ENCODE peak calls at places on chromosomes 7 and 10, in seven cellular contexts. One of them, this sample, is unnamed.

GRCh38 chr7:47672267-47672920 is 90.5 kb upstream of the TNS3 start:
- DNase-seq in Peyer's patch: no peak
- DNase-seq in H54: no peak
- DNase-seq in transverse colon: no peak
- DNase-seq in suprapubic skin: no peak
- DNase-seq in heart left ventricle: no peak
- DNase-seq in tibial nerve: no peak
- DNase-seq in this sample: no peak

GRCh38 chr7:20575758-20576135 is 39.7 kb upstream of the ABCB5 start:
- DNase-seq in Peyer's patch: no peak
- DNase-seq in H54: no peak
- DNase-seq in transverse colon: no peak
- DNase-seq in suprapubic skin: no peak
- DNase-seq in heart left ventricle: no peak
- DNase-seq in tibial nerve: no peak
- DNase-seq in this sample: no peak

GRCh38 chr10:98295401-98295811 is 27.4 kb upstream of the LOXL4 start:
- DNase-seq in Peyer's patch: no peak
- DNase-seq in H54: no peak
- DNase-seq in transverse colon: no peak
- DNase-seq in suprapubic skin: peak
- DNase-seq in heart left ventricle: no peak
- DNase-seq in tibial nerve: no peak
- DNase-seq in this sample: no peak

GRCh38 chr7:36176688-36177087 is 23.6 kb downstream of the EEPD1 start:
- DNase-seq in Peyer's patch: no peak
- DNase-seq in H54: no peak
- DNase-seq in transverse colon: no peak
- DNase-seq in suprapubic skin: no peak
- DNase-seq in heart left ventricle: no peak
- DNase-seq in tibial nerve: no peak
- DNase-seq in this sample: no peak

GRCh38 chr10:19788075-19788686 is 28.1 kb upstream of the PLXDC2 start:
- DNase-seq in Peyer's patch: no peak
- DNase-seq in H54: no peak
- DNase-seq in transverse colon: peak
- DNase-seq in suprapubic skin: no peak
- DNase-seq in heart left ventricle: no peak
- DNase-seq in tibial nerve: peak
- DNase-seq in this sample: peak

GRCh38 chr10:82206831-82207230 is 331.8 kb downstream of the NRG3 start:
- DNase-seq in Peyer's patch: no peak
- DNase-seq in H54: no peak
- DNase-seq in transverse colon: no peak
- DNase-seq in suprapubic skin: no peak
- DNase-seq in heart left ventricle: no peak
- DNase-seq in tibial nerve: no peak
- DNase-seq in this sample: no peak

GRCh38 chr7:77570330-77571011 is 33.4 kb downstream of the PTPN12 start:
- DNase-seq in Peyer's patch: no peak
- DNase-seq in H54: no peak
- DNase-seq in transverse colon: no peak
- DNase-seq in suprapubic skin: no peak
- DNase-seq in heart left ventricle: no peak
- DNase-seq in tibial nerve: no peak
- DNase-seq in this sample: no peak

GRCh38 chr7:44306608-44307007 is 18.8 kb downstream of the CAMK2B start:
- DNase-seq in Peyer's patch: no peak
- DNase-seq in H54: no peak
- DNase-seq in transverse colon: no peak
- DNase-seq in suprapubic skin: no peak
- DNase-seq in heart left ventricle: no peak
- DNase-seq in tibial nerve: no peak
- DNase-seq in this sample: no peak

GRCh38 chr7:26507375-26508068 is 215.9 kb downstream of the SNX10 start:
- DNase-seq in Peyer's patch: no peak
- DNase-seq in H54: no peak
- DNase-seq in transverse colon: no peak
- DNase-seq in suprapubic skin: no peak
- DNase-seq in heart left ventricle: no peak
- DNase-seq in tibial nerve: no peak
- DNase-seq in this sample: no peak

GRCh38 chr10:101650841-101651240 is 44.1 kb downstream of the FBXW4 start:
- DNase-seq in Peyer's patch: no peak
- DNase-seq in H54: no peak
- DNase-seq in transverse colon: no peak
- DNase-seq in suprapubic skin: no peak
- DNase-seq in heart left ventricle: no peak
- DNase-seq in tibial nerve: no peak
- DNase-seq in this sample: no peak

GRCh38 chr7:5414876-5415275 is 8.8 kb downstream of the TNRC18 start:
- DNase-seq in Peyer's patch: no peak
- DNase-seq in H54: no peak
- DNase-seq in transverse colon: no peak
- DNase-seq in suprapubic skin: no peak
- DNase-seq in heart left ventricle: no peak
- DNase-seq in tibial nerve: no peak
- DNase-seq in this sample: no peak

GRCh38 chr7:5419523-5420107 is 4.0 kb downstream of the TNRC18 start:
- DNase-seq in Peyer's patch: peak
- DNase-seq in H54: no peak
- DNase-seq in transverse colon: no peak
- DNase-seq in suprapubic skin: no peak
- DNase-seq in heart left ventricle: no peak
- DNase-seq in tibial nerve: peak
- DNase-seq in this sample: no peak

GRCh38 chr7:5420108-5420840 is 3.4 kb downstream of the TNRC18 start:
- DNase-seq in Peyer's patch: peak
- DNase-seq in H54: no peak
- DNase-seq in transverse colon: no peak
- DNase-seq in suprapubic skin: no peak
- DNase-seq in heart left ventricle: peak
- DNase-seq in tibial nerve: no peak
- DNase-seq in this sample: peak

GRCh38 chr7:5420841-5421625 is 2.6 kb downstream of the TNRC18 start:
- DNase-seq in Peyer's patch: peak
- DNase-seq in H54: no peak
- DNase-seq in transverse colon: no peak
- DNase-seq in suprapubic skin: no peak
- DNase-seq in heart left ventricle: peak
- DNase-seq in tibial nerve: no peak
- DNase-seq in this sample: peak

DNA sequence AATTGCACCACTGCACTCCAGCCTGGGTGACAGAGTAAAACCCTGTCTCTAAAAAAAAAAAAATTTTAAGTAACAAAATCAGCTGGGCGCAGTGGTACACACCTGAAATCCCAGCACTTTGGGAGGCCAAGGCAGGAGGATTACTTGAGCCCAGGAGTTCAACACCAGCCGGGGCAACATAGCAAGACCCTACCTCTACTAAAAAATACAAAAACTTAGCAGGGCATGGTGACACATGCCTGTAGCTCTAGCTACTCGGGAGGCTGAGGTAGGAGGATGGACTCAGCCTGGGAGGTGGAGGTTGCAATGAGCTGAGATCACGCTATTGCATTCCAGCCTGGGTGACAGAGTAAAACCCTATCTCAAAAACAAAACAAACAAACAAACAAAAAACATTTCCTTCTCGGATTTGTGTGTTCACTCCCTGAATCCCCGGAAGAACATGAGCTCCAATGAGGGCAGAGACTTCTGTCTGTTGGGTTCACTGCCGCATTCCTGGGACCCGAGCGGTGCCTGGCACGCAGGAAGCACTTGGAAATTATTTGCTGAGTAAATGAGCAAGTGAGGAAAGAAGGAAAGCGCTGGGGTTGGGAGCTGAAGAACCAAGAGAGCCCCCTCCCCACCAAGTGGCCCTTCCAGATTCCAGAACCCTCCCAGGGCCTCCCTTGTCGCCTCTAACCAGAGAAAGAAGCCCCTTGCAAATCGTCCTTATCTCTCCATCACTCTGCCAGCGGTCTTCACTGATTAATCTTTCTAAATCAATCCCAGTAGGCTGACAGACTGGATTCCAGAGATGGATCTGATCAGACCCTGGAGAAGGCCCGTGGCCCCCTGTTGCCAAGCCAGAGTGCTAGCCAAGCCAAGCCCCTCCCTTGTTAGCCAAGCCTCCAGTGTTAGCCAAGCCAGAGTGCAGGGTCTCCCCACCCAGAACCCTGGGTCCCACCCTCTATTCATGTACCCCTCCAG is 6.2 kb downstream of the TNRC18 start:
- DNase-seq in Peyer's patch: no peak
- DNase-seq in H54: no peak
- DNase-seq in transverse colon: no peak
- DNase-seq in suprapubic skin: no peak
- DNase-seq in heart left ventricle: no peak
- DNase-seq in tibial nerve: no peak
- DNase-seq in this sample: no peak
- TF ChIP-seq POLR2A in Peyer's patch: no peak
- TF ChIP-seq POLR2A in H54: no peak
- TF ChIP-seq POLR2A in transverse colon: no peak
- TF ChIP-seq POLR2A in suprapubic skin: no peak
- TF ChIP-seq POLR2A in heart left ventricle: no peak
- TF ChIP-seq POLR2A in tibial nerve: no peak
- TF ChIP-seq POLR2A in this sample: no peak

GRCh38 chr10:42781893-42782445 is 626 bp upstream of the BMS1 start:
- DNase-seq in Peyer's patch: peak
- DNase-seq in H54: no peak
- DNase-seq in transverse colon: peak
- DNase-seq in suprapubic skin: no peak
- DNase-seq in heart left ventricle: no peak
- DNase-seq in tibial nerve: no peak
- DNase-seq in this sample: peak

GRCh38 chr10:42785759-42786158 is 3.2 kb downstream of the BMS1 start:
- DNase-seq in Peyer's patch: no peak
- DNase-seq in H54: no peak
- DNase-seq in transverse colon: no peak
- DNase-seq in suprapubic skin: no peak
- DNase-seq in heart left ventricle: no peak
- DNase-seq in tibial nerve: no peak
- DNase-seq in this sample: no peak

GRCh38 chr10:42780456-42780855 is 2.1 kb upstream of the BMS1 start:
- DNase-seq in Peyer's patch: no peak
- DNase-seq in H54: no peak
- DNase-seq in transverse colon: no peak
- DNase-seq in suprapubic skin: no peak
- DNase-seq in heart left ventricle: no peak
- DNase-seq in tibial nerve: no peak
- DNase-seq in this sample: no peak

GRCh38 chr10:42783181-42783549 is 570 bp downstream of the BMS1 start:
- DNase-seq in Peyer's patch: no peak
- DNase-seq in H54: peak
- DNase-seq in transverse colon: peak
- DNase-seq in suprapubic skin: no peak
- DNase-seq in heart left ventricle: peak
- DNase-seq in tibial nerve: no peak
- DNase-seq in this sample: peak

GRCh38 chr10:42782446-42783180 is at the start of gene BMS1:
- DNase-seq in Peyer's patch: peak
- DNase-seq in H54: peak
- DNase-seq in transverse colon: peak
- DNase-seq in suprapubic skin: peak
- DNase-seq in heart left ventricle: peak
- DNase-seq in tibial nerve: peak
- DNase-seq in this sample: peak
- TF ChIP-seq POLR2A in Peyer's patch: peak
- TF ChIP-seq POLR2A in H54: peak
- TF ChIP-seq POLR2A in transverse colon: peak
- TF ChIP-seq POLR2A in suprapubic skin: peak
- TF ChIP-seq POLR2A in heart left ventricle: no peak
- TF ChIP-seq POLR2A in tibial nerve: peak
- TF ChIP-seq POLR2A in this sample: peak

DNA sequence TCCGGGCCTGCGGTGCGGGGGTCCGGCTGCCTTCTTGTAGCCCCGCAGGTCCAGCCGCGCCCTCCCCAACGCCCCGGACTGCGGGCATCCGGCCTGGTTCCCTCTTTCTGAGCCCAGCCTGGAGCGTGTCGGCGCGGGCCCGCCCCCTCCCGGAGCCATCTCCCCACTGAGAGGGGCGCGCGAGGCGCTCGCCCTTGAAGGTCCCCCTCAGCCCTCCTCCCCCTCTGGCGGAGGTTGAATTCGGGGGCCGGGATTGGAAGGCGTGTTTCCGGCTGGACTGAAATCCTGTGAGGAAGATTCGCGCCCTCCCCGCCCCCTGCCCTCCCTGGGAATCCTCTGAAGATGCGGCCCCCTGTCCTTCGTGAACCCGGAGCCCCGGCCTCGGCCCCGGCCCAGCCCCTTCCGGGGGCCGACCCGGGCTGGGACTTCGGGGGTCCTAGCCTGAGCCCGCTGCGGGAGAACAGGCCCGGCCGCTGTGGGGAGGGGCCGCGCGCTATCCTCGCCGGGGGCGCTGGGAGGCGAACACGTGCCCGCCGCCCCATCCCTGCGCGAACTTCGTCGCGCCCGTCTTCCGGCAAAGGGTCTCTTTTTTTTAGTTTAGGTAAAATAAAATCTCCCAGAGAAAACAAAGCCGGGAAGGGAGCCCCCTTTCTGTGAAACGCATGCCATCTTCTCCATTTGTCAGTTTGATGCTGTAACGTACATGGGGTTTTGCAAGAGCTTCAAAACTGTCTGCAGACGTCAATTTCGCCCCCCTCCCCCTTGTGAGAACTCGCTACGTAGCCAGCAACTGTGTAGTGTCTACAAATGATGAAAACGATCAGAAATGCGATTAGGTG is 636 bp downstream of the PDCD4 start:
- DNase-seq in Peyer's patch: peak
- DNase-seq in H54: peak
- DNase-seq in transverse colon: peak
- DNase-seq in suprapubic skin: peak
- DNase-seq in heart left ventricle: peak
- DNase-seq in tibial nerve: peak
- DNase-seq in this sample: peak
- TF ChIP-seq POLR2A in Peyer's patch: no peak
- TF ChIP-seq POLR2A in H54: no peak
- TF ChIP-seq POLR2A in transverse colon: no peak
- TF ChIP-seq POLR2A in suprapubic skin: peak
- TF ChIP-seq POLR2A in heart left ventricle: no peak
- TF ChIP-seq POLR2A in tibial nerve: peak
- TF ChIP-seq POLR2A in this sample: peak

GRCh38 chr7:155252958-155253501 is 44.6 kb upstream of the INSIG1 start:
- DNase-seq in Peyer's patch: peak
- DNase-seq in H54: no peak
- DNase-seq in transverse colon: no peak
- DNase-seq in suprapubic skin: no peak
- DNase-seq in heart left ventricle: no peak
- DNase-seq in tibial nerve: no peak
- DNase-seq in this sample: no peak

GRCh38 chr7:155255660-155256059 is 42.0 kb upstream of the INSIG1 start:
- DNase-seq in Peyer's patch: no peak
- DNase-seq in H54: no peak
- DNase-seq in transverse colon: no peak
- DNase-seq in suprapubic skin: no peak
- DNase-seq in heart left ventricle: no peak
- DNase-seq in tibial nerve: no peak
- DNase-seq in this sample: no peak

GRCh38 chr7:155252388-155252957 is 45.2 kb upstream of the INSIG1 start:
- DNase-seq in Peyer's patch: peak
- DNase-seq in H54: no peak
- DNase-seq in transverse colon: no peak
- DNase-seq in suprapubic skin: no peak
- DNase-seq in heart left ventricle: no peak
- DNase-seq in tibial nerve: no peak
- DNase-seq in this sample: no peak

GRCh38 chr7:155255071-155255470 is 42.6 kb upstream of the INSIG1 start:
- DNase-seq in Peyer's patch: peak
- DNase-seq in H54: no peak
- DNase-seq in transverse colon: no peak
- DNase-seq in suprapubic skin: no peak
- DNase-seq in heart left ventricle: no peak
- DNase-seq in tibial nerve: no peak
- DNase-seq in this sample: no peak

GRCh38 chr7:155254018-155254417 is 43.7 kb upstream of the INSIG1 start:
- DNase-seq in Peyer's patch: no peak
- DNase-seq in H54: no peak
- DNase-seq in transverse colon: no peak
- DNase-seq in suprapubic skin: no peak
- DNase-seq in heart left ventricle: no peak
- DNase-seq in tibial nerve: no peak
- DNase-seq in this sample: no peak
- TF ChIP-seq POLR2A in Peyer's patch: no peak
- TF ChIP-seq POLR2A in H54: no peak
- TF ChIP-seq POLR2A in transverse colon: no peak
- TF ChIP-seq POLR2A in suprapubic skin: no peak
- TF ChIP-seq POLR2A in heart left ventricle: no peak
- TF ChIP-seq POLR2A in tibial nerve: no peak
- TF ChIP-seq POLR2A in this sample: no peak

This sample was measured in erythroblast.